ENCODE peak calls at places on chromosomes 5 and 9, in six cellular contexts. A, J, T, U, P and K are unnamed samples.

GRCh38 chr5:22649076-22649475 is 204.1 kb downstream of the CDH12 start:
- DNase-seq in A (no peak), J (no peak), T (peak), U (no peak), P (no peak), K (no peak)

GRCh38 chr9:112864413-112864812 is 26.3 kb downstream of the SLC46A2 start:
- DNase-seq in A (no peak), J (no peak), T (no peak), U (no peak), P (no peak), K (no peak)

GRCh38 chr5:167967494-167968180 is 323.8 kb upstream of the WWC1 start:
- DNase-seq in A (no peak), J (no peak), T (no peak), U (no peak), P (no peak), K (no peak)

GRCh38 chr9:134601764-134602163 is 39.8 kb upstream of the COL5A1 start:
- DNase-seq in A (no peak), J (no peak), T (no peak), U (no peak), P (no peak), K (no peak)

GRCh38 chr5:179869101-179869500 is 10.5 kb upstream of the MRNIP start:
- DNase-seq in A (no peak), J (no peak), T (no peak), U (no peak), P (no peak), K (no peak)

GRCh38 chr9:98117984-98118639 is 910 bp downstream of the TRIM14 start:
- DNase-seq in A (no peak), J (no peak), T (peak), U (no peak), P (peak), K (peak)

GRCh38 chr9:129241725-129242124 is 63.7 kb upstream of the IER5L start:
- DNase-seq in A (no peak), J (no peak), T (no peak), U (no peak), P (no peak), K (no peak)

GRCh38 chr5:108367679-108368334 is 14.1 kb downstream of the FBXL17 start:
- DNase-seq in A (no peak), J (no peak), T (no peak), U (no peak), P (no peak), K (no peak)

GRCh38 chr5:16702964-16703363 is 86.2 kb upstream of the RETREG1 start:
- DNase-seq in A (no peak), J (no peak), T (no peak), U (no peak), P (no peak), K (no peak)

GRCh38 chr9:133161542-133161950 is 2.2 kb downstream of the GBGT1 start:
- DNase-seq in A (no peak), J (no peak), T (no peak), U (no peak), P (no peak), K (no peak)

GRCh38 chr9:128523199-128523925 is 18.8 kb downstream of the GLE1 start:
- DNase-seq in A (no peak), J (peak), T (no peak), U (no peak), P (no peak), K (no peak)

GRCh38 chr5:119742311-119742710 is 113.0 kb downstream of the FAM170A start:
- DNase-seq in A (no peak), J (no peak), T (no peak), U (no peak), P (no peak), K (no peak)